ENCODE peak calls at places on chromosome 1, in four cellular contexts. One of them, this sample, is unnamed.

GRCh38 chr1:92191726-92192125 is 26.0 kb upstream of the C1orf146 start:
- DNase-seq in Panc1: no peak
- DNase-seq in HepG2: no peak
- DNase-seq in HCT116: no peak
- DNase-seq in this sample: no peak

GRCh38 chr1:115076384-115076906 is 12.9 kb downstream of the TSPAN2 start:
- DNase-seq in Panc1: no peak
- DNase-seq in HepG2: no peak
- DNase-seq in HCT116: no peak
- DNase-seq in this sample: no peak

GRCh38 chr1:172662464-172663109 is 3.7 kb downstream of the FASLG start:
- DNase-seq in Panc1: no peak
- DNase-seq in HepG2: no peak
- DNase-seq in HCT116: no peak
- DNase-seq in this sample: peak

GRCh38 chr1:221695346-221695745 is 46.5 kb downstream of the DUSP10 start:
- DNase-seq in Panc1: no peak
- DNase-seq in HepG2: no peak
- DNase-seq in HCT116: no peak
- DNase-seq in this sample: no peak

GRCh38 chr1:161706483-161707347 is at the start of gene FCRLA:
- DNase-seq in Panc1: no peak
- DNase-seq in HepG2: no peak
- DNase-seq in HCT116: no peak
- DNase-seq in this sample: no peak

GRCh38 chr1:20494609-20495311 is 8.8 kb upstream of the CAMK2N1 start:
- DNase-seq in Panc1: no peak
- DNase-seq in HepG2: no peak
- DNase-seq in HCT116: peak
- DNase-seq in this sample: no peak

GRCh38 chr1:43349594-43350306 is 9.0 kb upstream of the CDC20 start:
- DNase-seq in Panc1: no peak
- DNase-seq in HepG2: no peak
- DNase-seq in HCT116: no peak
- DNase-seq in this sample: no peak

GRCh38 chr1:109299087-109299983 is 7.5 kb downstream of the MYBPHL start:
- DNase-seq in Panc1: no peak
- DNase-seq in HepG2: peak
- DNase-seq in HCT116: no peak
- DNase-seq in this sample: no peak

GRCh38 chr1:237911911-237912310 is 21.2 kb upstream of the ZP4 start:
- DNase-seq in Panc1: no peak
- DNase-seq in HepG2: no peak
- DNase-seq in HCT116: no peak
- DNase-seq in this sample: no peak

GRCh38 chr1:215055281-215055935 is 27.1 kb upstream of the KCNK2 start:
- DNase-seq in Panc1: no peak
- DNase-seq in HepG2: no peak
- DNase-seq in HCT116: no peak
- DNase-seq in this sample: no peak

GRCh38 chr1:36142121-36142520 is 7.2 kb downstream of the TRAPPC3 start:
- DNase-seq in Panc1: no peak
- DNase-seq in HepG2: no peak
- DNase-seq in HCT116: no peak
- DNase-seq in this sample: no peak

GRCh38 chr1:26027716-26028489 is 6.3 kb downstream of the EXTL1 start:
- DNase-seq in Panc1: no peak
- DNase-seq in HepG2: no peak
- DNase-seq in HCT116: no peak
- DNase-seq in this sample: peak

GRCh38 chr1:231786126-231786525 is 159.5 kb downstream of the DISC1 start:
- DNase-seq in Panc1: no peak
- DNase-seq in HepG2: no peak
- DNase-seq in HCT116: no peak
- DNase-seq in this sample: no peak

GRCh38 chr1:30700528-30701265 is 22.7 kb downstream of the MATN1 start:
- DNase-seq in Panc1: no peak
- DNase-seq in HepG2: no peak
- DNase-seq in HCT116: no peak
- DNase-seq in this sample: no peak

GRCh38 chr1:63713627-63714481 is 60.0 kb upstream of the ROR1 start:
- DNase-seq in Panc1: no peak
- DNase-seq in HepG2: no peak
- DNase-seq in HCT116: peak
- DNase-seq in this sample: no peak

GRCh38 chr1:205351984-205352713 is 4.6 kb downstream of the KLHDC8A start:
- DNase-seq in Panc1: no peak
- DNase-seq in HepG2: peak
- DNase-seq in HCT116: no peak
- DNase-seq in this sample: no peak

GRCh38 chr1:31422505-31423319 is 9.7 kb downstream of the SERINC2 start:
- DNase-seq in Panc1: peak
- DNase-seq in HepG2: peak
- DNase-seq in HCT116: peak
- DNase-seq in this sample: peak

GRCh38 chr1:150875197-150876110 is 945 bp downstream of the ARNT start:
- DNase-seq in Panc1: no peak
- DNase-seq in HepG2: peak
- DNase-seq in HCT116: no peak
- DNase-seq in this sample: no peak

GRCh38 chr1:161132410-161133219 is at the start of gene DEDD:
- DNase-seq in Panc1: peak
- DNase-seq in HepG2: peak
- DNase-seq in HCT116: peak
- DNase-seq in this sample: peak

GRCh38 chr1:233237623-233238022 is 57.9 kb downstream of the PCNX2 start:
- DNase-seq in Panc1: no peak
- DNase-seq in HepG2: no peak
- DNase-seq in HCT116: no peak
- DNase-seq in this sample: no peak

GRCh38 chr1:94025383-94026340 is 95.3 kb downstream of the ABCA4 start:
- DNase-seq in Panc1: peak
- DNase-seq in HepG2: peak
- DNase-seq in HCT116: peak
- DNase-seq in this sample: peak

GRCh38 chr1:213287987-213288386 is 236.9 kb downstream of the RPS6KC1 start:
- DNase-seq in Panc1: no peak
- DNase-seq in HepG2: peak
- DNase-seq in HCT116: no peak
- DNase-seq in this sample: no peak

GRCh38 chr1:214698589-214698988 is 95.6 kb downstream of the CENPF start:
- DNase-seq in Panc1: no peak
- DNase-seq in HepG2: no peak
- DNase-seq in HCT116: no peak
- DNase-seq in this sample: no peak

GRCh38 chr1:203278087-203278884 is 27.0 kb upstream of the BTG2 start:
- DNase-seq in Panc1: no peak
- DNase-seq in HepG2: no peak
- DNase-seq in HCT116: no peak
- DNase-seq in this sample: peak

GRCh38 chr1:196393742-196394141 is 214.5 kb downstream of the KCNT2 start:
- DNase-seq in Panc1: no peak
- DNase-seq in HepG2: no peak
- DNase-seq in HCT116: no peak
- DNase-seq in this sample: no peak

GRCh38 chr1:220879090-220879508 is at the start of gene HLX:
- DNase-seq in Panc1: peak
- DNase-seq in HepG2: no peak
- DNase-seq in HCT116: peak
- DNase-seq in this sample: peak

GRCh38 chr1:204410764-204411450 is 710 bp downstream of the PPP1R15B start:
- DNase-seq in Panc1: no peak
- DNase-seq in HepG2: no peak
- DNase-seq in HCT116: no peak
- DNase-seq in this sample: peak

GRCh38 chr1:84995484-84996334 is 1.2 kb downstream of the MCOLN2 start:
- DNase-seq in Panc1: no peak
- DNase-seq in HepG2: no peak
- DNase-seq in HCT116: no peak
- DNase-seq in this sample: no peak

GRCh38 chr1:50996083-50996482 is 26.0 kb downstream of the CDKN2C start:
- DNase-seq in Panc1: no peak
- DNase-seq in HepG2: no peak
- DNase-seq in HCT116: no peak
- DNase-seq in this sample: no peak

GRCh38 chr1:102628008-102628736 is 480.1 kb downstream of the COL11A1 start:
- DNase-seq in Panc1: no peak
- DNase-seq in HepG2: peak
- DNase-seq in HCT116: no peak
- DNase-seq in this sample: no peak

GRCh38 chr1:198605880-198606458 is 32.9 kb upstream of the PTPRC start:
- DNase-seq in Panc1: no peak
- DNase-seq in HepG2: no peak
- DNase-seq in HCT116: no peak
- DNase-seq in this sample: no peak

GRCh38 chr1:2358072-2358471 is 33.3 kb downstream of the MORN1 start:
- DNase-seq in Panc1: no peak
- DNase-seq in HepG2: no peak
- DNase-seq in HCT116: no peak
- DNase-seq in this sample: no peak

GRCh38 chr1:155911156-155912055 is at the start of gene RIT1:
- DNase-seq in Panc1: peak
- DNase-seq in HepG2: peak
- DNase-seq in HCT116: no peak
- DNase-seq in this sample: peak
- TF ChIP-seq TCF7L2 in Panc1: no peak
- TF ChIP-seq TCF7L2 in HepG2: no peak
- TF ChIP-seq TCF7L2 in HCT116: no peak
- TF ChIP-seq TCF7L2 in this sample: no peak

GRCh38 chr1:40625476-40626382 is 39.8 kb downstream of the RIMS3 start:
- DNase-seq in Panc1: no peak
- DNase-seq in HepG2: no peak
- DNase-seq in HCT116: no peak
- DNase-seq in this sample: no peak
- TF ChIP-seq TCF7L2 in Panc1: no peak
- TF ChIP-seq TCF7L2 in HepG2: no peak
- TF ChIP-seq TCF7L2 in HCT116: no peak
- TF ChIP-seq TCF7L2 in this sample: no peak

DNA sequence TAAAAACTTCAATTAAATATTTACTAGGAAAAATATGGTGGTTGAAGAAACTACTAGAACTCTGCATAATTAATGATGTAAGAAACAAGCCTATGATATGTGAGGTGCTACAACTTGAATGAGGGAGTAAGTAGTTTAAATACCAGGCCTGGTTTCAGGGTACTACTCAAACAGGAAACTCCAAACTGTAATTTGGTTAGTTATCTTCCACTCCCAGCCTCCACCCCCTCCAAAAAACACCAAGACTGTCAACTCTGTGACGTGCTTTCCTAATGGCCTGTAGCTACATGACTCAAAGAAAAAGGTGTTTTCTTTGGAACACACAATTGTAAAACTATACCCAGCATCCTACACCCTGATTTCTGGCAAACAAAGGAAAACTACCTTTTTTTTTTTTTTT is 55.9 kb upstream of the RCC1 start:
- DNase-seq in Panc1: no peak
- DNase-seq in HepG2: no peak
- DNase-seq in HCT116: no peak
- DNase-seq in this sample: peak
- TF ChIP-seq TCF7L2 in Panc1: no peak
- TF ChIP-seq TCF7L2 in HepG2: no peak
- TF ChIP-seq TCF7L2 in HCT116: no peak
- TF ChIP-seq TCF7L2 in this sample: no peak

GRCh38 chr1:68232354-68233148 is at the start of gene WLS:
- DNase-seq in Panc1: no peak
- DNase-seq in HepG2: no peak
- DNase-seq in HCT116: peak
- DNase-seq in this sample: no peak
- TF ChIP-seq TCF7L2 in Panc1: no peak
- TF ChIP-seq TCF7L2 in HepG2: no peak
- TF ChIP-seq TCF7L2 in HCT116: peak
- TF ChIP-seq TCF7L2 in this sample: no peak

GRCh38 chr1:207453710-207454045 is 450 bp upstream of the CR2 start:
- DNase-seq in Panc1: no peak
- DNase-seq in HepG2: no peak
- DNase-seq in HCT116: no peak
- DNase-seq in this sample: no peak

GRCh38 chr1:207455183-207455754 is 1.1 kb downstream of the CR2 start:
- DNase-seq in Panc1: no peak
- DNase-seq in HepG2: no peak
- DNase-seq in HCT116: no peak
- DNase-seq in this sample: no peak

GRCh38 chr1:207458409-207458808 is 4.3 kb downstream of the CR2 start:
- DNase-seq in Panc1: no peak
- DNase-seq in HepG2: no peak
- DNase-seq in HCT116: no peak
- DNase-seq in this sample: no peak

GRCh38 chr1:207459008-207459407 is 4.9 kb downstream of the CR2 start:
- DNase-seq in Panc1: no peak
- DNase-seq in HepG2: no peak
- DNase-seq in HCT116: no peak
- DNase-seq in this sample: no peak

GRCh38 chr1:207454046-207454964 is at the start of gene CR2:
- DNase-seq in Panc1: no peak
- DNase-seq in HepG2: peak
- DNase-seq in HCT116: peak
- DNase-seq in this sample: peak
- TF ChIP-seq TCF7L2 in Panc1: no peak
- TF ChIP-seq TCF7L2 in HepG2: no peak
- TF ChIP-seq TCF7L2 in HCT116: peak
- TF ChIP-seq TCF7L2 in this sample: no peak

DNA sequence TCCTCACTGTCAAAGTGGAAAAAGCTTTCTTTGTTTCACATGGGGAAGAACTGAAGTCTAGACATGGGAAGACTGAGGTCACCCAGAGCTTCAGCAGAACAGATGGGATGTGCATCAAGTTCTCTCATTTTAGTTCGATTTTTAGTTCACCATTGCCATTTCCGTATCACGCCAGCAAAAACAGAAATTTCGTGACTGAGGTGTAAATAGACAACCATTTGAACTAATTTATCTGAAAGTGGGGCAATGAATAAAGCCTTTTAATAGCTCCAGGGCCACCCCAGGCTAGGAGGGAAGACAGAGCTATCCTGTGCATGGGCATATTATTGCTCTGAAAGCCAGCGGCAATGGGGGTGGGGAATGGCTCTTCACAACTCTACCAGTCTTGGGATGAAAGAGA is 504.6 kb upstream of the PLXNA2 start:
- DNase-seq in Panc1: no peak
- DNase-seq in HepG2: no peak
- DNase-seq in HCT116: no peak
- DNase-seq in this sample: no peak
- TF ChIP-seq TCF7L2 in Panc1: no peak
- TF ChIP-seq TCF7L2 in HepG2: no peak
- TF ChIP-seq TCF7L2 in HCT116: no peak
- TF ChIP-seq TCF7L2 in this sample: no peak

GRCh38 chr1:23436520-23437354 is 12.2 kb upstream of the TCEA3 start:
- DNase-seq in Panc1: no peak
- DNase-seq in HepG2: no peak
- DNase-seq in HCT116: no peak
- DNase-seq in this sample: peak
- TF ChIP-seq TCF7L2 in Panc1: no peak
- TF ChIP-seq TCF7L2 in HepG2: no peak
- TF ChIP-seq TCF7L2 in HCT116: no peak
- TF ChIP-seq TCF7L2 in this sample: no peak

This sample was measured in K562.